ENCODE peak calls at places on chromosomes 2 and 18, in seven cellular contexts. One of them, this sample, is unnamed.

GRCh38 chr2:101114815-101115214 is 36.4 kb downstream of the TBC1D8 start:
- DNase-seq in HFF-Myc: no peak
- DNase-seq in GM23338: no peak
- DNase-seq in thyroid gland: no peak
- DNase-seq in endothelial cell: no peak
- DNase-seq in activated CD4-positive, alpha-beta T cell treated with anti-CD3 and anti-CD28 coated beads, Interleukin-2, amount 50 U/mL, for 4 hours: no peak
- DNase-seq in fibroblast of pulmonary artery: no peak
- DNase-seq in this sample: no peak

GRCh38 chr2:160289803-160290202 is 89.7 kb upstream of the ITGB6 start:
- DNase-seq in HFF-Myc: no peak
- DNase-seq in activated CD4-positive, alpha-beta T cell treated with anti-CD3 and anti-CD28 coated beads, Interleukin-2, amount 50 U/mL, for 4 hours: no peak
- DNase-seq in fibroblast of pulmonary artery: no peak
- DNase-seq in thyroid gland: no peak
- DNase-seq in endothelial cell: no peak
- DNase-seq in GM23338: no peak
- DNase-seq in this sample: no peak

GRCh38 chr2:121356058-121356640 is 71.1 kb upstream of the TFCP2L1 start:
- DNase-seq in fibroblast of pulmonary artery: peak; percentile 82
- DNase-seq in endothelial cell: peak; percentile 67
- DNase-seq in GM23338: peak; percentile 92
- DNase-seq in activated CD4-positive, alpha-beta T cell treated with anti-CD3 and anti-CD28 coated beads, Interleukin-2, amount 50 U/mL, for 4 hours: no peak
- DNase-seq in HFF-Myc: peak; percentile 56
- DNase-seq in thyroid gland: peak; percentile 60
- DNase-seq in this sample: peak; percentile 59

GRCh38 chr18:27004056-27004829 is 138.7 kb upstream of the AQP4 start:
- DNase-seq in GM23338: peak; percentile 28
- DNase-seq in thyroid gland: no peak
- DNase-seq in fibroblast of pulmonary artery: peak; percentile 24
- DNase-seq in endothelial cell: no peak
- DNase-seq in activated CD4-positive, alpha-beta T cell treated with anti-CD3 and anti-CD28 coated beads, Interleukin-2, amount 50 U/mL, for 4 hours: no peak
- DNase-seq in HFF-Myc: no peak
- DNase-seq in this sample: no peak

GRCh38 chr2:147904051-147904450 is 59.2 kb downstream of the ACVR2A start:
- DNase-seq in activated CD4-positive, alpha-beta T cell treated with anti-CD3 and anti-CD28 coated beads, Interleukin-2, amount 50 U/mL, for 4 hours: no peak
- DNase-seq in HFF-Myc: no peak
- DNase-seq in GM23338: no peak
- DNase-seq in fibroblast of pulmonary artery: no peak
- DNase-seq in thyroid gland: no peak
- DNase-seq in endothelial cell: no peak
- DNase-seq in this sample: no peak

GRCh38 chr2:241216211-241216761 is 27.8 kb downstream of the ANO7 start:
- DNase-seq in GM23338: peak; percentile 52
- DNase-seq in activated CD4-positive, alpha-beta T cell treated with anti-CD3 and anti-CD28 coated beads, Interleukin-2, amount 50 U/mL, for 4 hours: no peak
- DNase-seq in HFF-Myc: no peak
- DNase-seq in thyroid gland: no peak
- DNase-seq in fibroblast of pulmonary artery: no peak
- DNase-seq in endothelial cell: no peak
- DNase-seq in this sample: peak; percentile 48

GRCh38 chr2:202486351-202486750 is 110.2 kb downstream of the BMPR2 start:
- DNase-seq in GM23338: no peak
- DNase-seq in fibroblast of pulmonary artery: no peak
- DNase-seq in activated CD4-positive, alpha-beta T cell treated with anti-CD3 and anti-CD28 coated beads, Interleukin-2, amount 50 U/mL, for 4 hours: no peak
- DNase-seq in endothelial cell: no peak
- DNase-seq in thyroid gland: peak; percentile 70
- DNase-seq in HFF-Myc: no peak
- DNase-seq in this sample: no peak

GRCh38 chr2:23772684-23773083 is 154.2 kb downstream of the ATAD2B start:
- DNase-seq in thyroid gland: peak; percentile 6
- DNase-seq in GM23338: no peak
- DNase-seq in endothelial cell: no peak
- DNase-seq in fibroblast of pulmonary artery: no peak
- DNase-seq in HFF-Myc: no peak
- DNase-seq in activated CD4-positive, alpha-beta T cell treated with anti-CD3 and anti-CD28 coated beads, Interleukin-2, amount 50 U/mL, for 4 hours: no peak
- DNase-seq in this sample: no peak

GRCh38 chr2:143936758-143937562 is 583.0 kb downstream of the ZEB2 start:
- DNase-seq in fibroblast of pulmonary artery: peak; percentile 34
- DNase-seq in HFF-Myc: no peak
- DNase-seq in activated CD4-positive, alpha-beta T cell treated with anti-CD3 and anti-CD28 coated beads, Interleukin-2, amount 50 U/mL, for 4 hours: no peak
- DNase-seq in thyroid gland: peak; percentile 17
- DNase-seq in endothelial cell: peak; percentile 57
- DNase-seq in GM23338: peak; percentile 81
- DNase-seq in this sample: peak; percentile 67

GRCh38 chr2:98909381-98910211 is 26.4 kb downstream of the CRACDL start:
- DNase-seq in activated CD4-positive, alpha-beta T cell treated with anti-CD3 and anti-CD28 coated beads, Interleukin-2, amount 50 U/mL, for 4 hours: no peak
- DNase-seq in endothelial cell: peak; percentile 69
- DNase-seq in HFF-Myc: peak; percentile 14
- DNase-seq in fibroblast of pulmonary artery: peak; percentile 93
- DNase-seq in thyroid gland: peak; percentile 97
- DNase-seq in GM23338: peak; percentile 90
- DNase-seq in this sample: peak; percentile 77

GRCh38 chr2:122539311-122539710 is 783.9 kb downstream of the TSN start:
- DNase-seq in thyroid gland: no peak
- DNase-seq in GM23338: no peak
- DNase-seq in fibroblast of pulmonary artery: no peak
- DNase-seq in endothelial cell: no peak
- DNase-seq in activated CD4-positive, alpha-beta T cell treated with anti-CD3 and anti-CD28 coated beads, Interleukin-2, amount 50 U/mL, for 4 hours: no peak
- DNase-seq in HFF-Myc: no peak
- DNase-seq in this sample: no peak

GRCh38 chr2:104923665-104924064 is 69.8 kb downstream of the POU3F3 start:
- DNase-seq in activated CD4-positive, alpha-beta T cell treated with anti-CD3 and anti-CD28 coated beads, Interleukin-2, amount 50 U/mL, for 4 hours: no peak
- DNase-seq in thyroid gland: no peak
- DNase-seq in endothelial cell: no peak
- DNase-seq in HFF-Myc: no peak
- DNase-seq in GM23338: no peak
- DNase-seq in fibroblast of pulmonary artery: no peak
- DNase-seq in this sample: no peak

GRCh38 chr18:27778441-27778840 is 398.5 kb downstream of the CDH2 start:
- DNase-seq in GM23338: peak; percentile 52
- DNase-seq in HFF-Myc: no peak
- DNase-seq in fibroblast of pulmonary artery: peak; percentile 47
- DNase-seq in endothelial cell: no peak
- DNase-seq in thyroid gland: no peak
- DNase-seq in activated CD4-positive, alpha-beta T cell treated with anti-CD3 and anti-CD28 coated beads, Interleukin-2, amount 50 U/mL, for 4 hours: no peak
- DNase-seq in this sample: no peak

GRCh38 chr2:101474752-101475384 is at the start of gene RFX8:
- DNase-seq in HFF-Myc: peak; percentile 90
- DNase-seq in endothelial cell: no peak
- DNase-seq in activated CD4-positive, alpha-beta T cell treated with anti-CD3 and anti-CD28 coated beads, Interleukin-2, amount 50 U/mL, for 4 hours: peak; percentile 41
- DNase-seq in thyroid gland: no peak
- DNase-seq in fibroblast of pulmonary artery: peak; percentile 86
- DNase-seq in GM23338: peak; percentile 51
- DNase-seq in this sample: peak; percentile 23

GRCh38 chr2:190533175-190533967 is 1.2 kb downstream of the NEMP2 start:
- DNase-seq in thyroid gland: no peak
- DNase-seq in fibroblast of pulmonary artery: no peak
- DNase-seq in activated CD4-positive, alpha-beta T cell treated with anti-CD3 and anti-CD28 coated beads, Interleukin-2, amount 50 U/mL, for 4 hours: no peak
- DNase-seq in endothelial cell: no peak
- DNase-seq in GM23338: no peak
- DNase-seq in HFF-Myc: no peak
- DNase-seq in this sample: no peak

GRCh38 chr2:1940660-1941059 is 196.3 kb upstream of the PXDN start:
- DNase-seq in activated CD4-positive, alpha-beta T cell treated with anti-CD3 and anti-CD28 coated beads, Interleukin-2, amount 50 U/mL, for 4 hours: no peak
- DNase-seq in endothelial cell: no peak
- DNase-seq in fibroblast of pulmonary artery: no peak
- DNase-seq in GM23338: no peak
- DNase-seq in thyroid gland: peak; percentile 97
- DNase-seq in HFF-Myc: no peak
- DNase-seq in this sample: no peak

GRCh38 chr2:238286551-238286950 is 1.9 kb downstream of the PER2 start:
- DNase-seq in activated CD4-positive, alpha-beta T cell treated with anti-CD3 and anti-CD28 coated beads, Interleukin-2, amount 50 U/mL, for 4 hours: no peak
- DNase-seq in endothelial cell: no peak
- DNase-seq in fibroblast of pulmonary artery: peak; percentile 76
- DNase-seq in HFF-Myc: peak; percentile 51
- DNase-seq in GM23338: no peak
- DNase-seq in thyroid gland: peak; percentile 94
- DNase-seq in this sample: no peak

GRCh38 chr2:45928946-45929345 is 277.5 kb downstream of the PRKCE start:
- DNase-seq in fibroblast of pulmonary artery: no peak
- DNase-seq in GM23338: no peak
- DNase-seq in HFF-Myc: no peak
- DNase-seq in activated CD4-positive, alpha-beta T cell treated with anti-CD3 and anti-CD28 coated beads, Interleukin-2, amount 50 U/mL, for 4 hours: no peak
- DNase-seq in thyroid gland: no peak
- DNase-seq in endothelial cell: no peak
- DNase-seq in this sample: no peak

GRCh38 chr2:3348771-3349170 is 28.8 kb downstream of the EIPR1 start:
- DNase-seq in activated CD4-positive, alpha-beta T cell treated with anti-CD3 and anti-CD28 coated beads, Interleukin-2, amount 50 U/mL, for 4 hours: no peak
- DNase-seq in HFF-Myc: no peak
- DNase-seq in endothelial cell: no peak
- DNase-seq in fibroblast of pulmonary artery: no peak
- DNase-seq in GM23338: no peak
- DNase-seq in thyroid gland: peak; percentile 60
- DNase-seq in this sample: no peak

GRCh38 chr2:190781604-190782198 is 98.9 kb upstream of the GLS start:
- DNase-seq in GM23338: peak; percentile 77
- DNase-seq in thyroid gland: peak; percentile 58
- DNase-seq in endothelial cell: peak; percentile 61
- DNase-seq in fibroblast of pulmonary artery: peak; percentile 87
- DNase-seq in HFF-Myc: no peak
- DNase-seq in activated CD4-positive, alpha-beta T cell treated with anti-CD3 and anti-CD28 coated beads, Interleukin-2, amount 50 U/mL, for 4 hours: peak; percentile 41
- DNase-seq in this sample: peak; percentile 41

GRCh38 chr2:45004569-45005181 is 4.6 kb downstream of the SIX2 start:
- DNase-seq in HFF-Myc: no peak
- DNase-seq in endothelial cell: peak; percentile 46
- DNase-seq in fibroblast of pulmonary artery: peak; percentile 10
- DNase-seq in activated CD4-positive, alpha-beta T cell treated with anti-CD3 and anti-CD28 coated beads, Interleukin-2, amount 50 U/mL, for 4 hours: no peak
- DNase-seq in thyroid gland: no peak
- DNase-seq in GM23338: peak; percentile 74
- DNase-seq in this sample: peak; percentile 56

GRCh38 chr2:172437419-172438063 is 10.2 kb downstream of the ITGA6 start:
- DNase-seq in GM23338: no peak
- DNase-seq in fibroblast of pulmonary artery: no peak
- DNase-seq in thyroid gland: no peak
- DNase-seq in HFF-Myc: no peak
- DNase-seq in activated CD4-positive, alpha-beta T cell treated with anti-CD3 and anti-CD28 coated beads, Interleukin-2, amount 50 U/mL, for 4 hours: no peak
- DNase-seq in endothelial cell: no peak
- DNase-seq in this sample: no peak

GRCh38 chr2:67137699-67138098 is 259.4 kb upstream of the ETAA1 start:
- DNase-seq in thyroid gland: no peak
- DNase-seq in HFF-Myc: no peak
- DNase-seq in endothelial cell: no peak
- DNase-seq in GM23338: no peak
- DNase-seq in fibroblast of pulmonary artery: no peak
- DNase-seq in activated CD4-positive, alpha-beta T cell treated with anti-CD3 and anti-CD28 coated beads, Interleukin-2, amount 50 U/mL, for 4 hours: no peak
- DNase-seq in this sample: no peak

GRCh38 chr2:68018727-68019126 is 44.1 kb downstream of the C1D start:
- DNase-seq in HFF-Myc: no peak
- DNase-seq in thyroid gland: no peak
- DNase-seq in endothelial cell: no peak
- DNase-seq in GM23338: no peak
- DNase-seq in fibroblast of pulmonary artery: no peak
- DNase-seq in activated CD4-positive, alpha-beta T cell treated with anti-CD3 and anti-CD28 coated beads, Interleukin-2, amount 50 U/mL, for 4 hours: no peak
- DNase-seq in this sample: no peak

GRCh38 chr2:180012523-180012922 is 5.4 kb upstream of the CWC22 start:
- DNase-seq in endothelial cell: no peak
- DNase-seq in thyroid gland: no peak
- DNase-seq in HFF-Myc: no peak
- DNase-seq in activated CD4-positive, alpha-beta T cell treated with anti-CD3 and anti-CD28 coated beads, Interleukin-2, amount 50 U/mL, for 4 hours: no peak
- DNase-seq in fibroblast of pulmonary artery: peak; percentile 84
- DNase-seq in GM23338: no peak
- DNase-seq in this sample: no peak

GRCh38 chr18:32530947-32531651 is 60.4 kb upstream of the GAREM1 start:
- DNase-seq in activated CD4-positive, alpha-beta T cell treated with anti-CD3 and anti-CD28 coated beads, Interleukin-2, amount 50 U/mL, for 4 hours: no peak
- DNase-seq in endothelial cell: no peak
- DNase-seq in GM23338: no peak
- DNase-seq in fibroblast of pulmonary artery: peak; percentile 51
- DNase-seq in HFF-Myc: no peak
- DNase-seq in thyroid gland: no peak
- DNase-seq in this sample: no peak

GRCh38 chr18:23021625-23022024 is 88.5 kb downstream of the RBBP8 start:
- DNase-seq in activated CD4-positive, alpha-beta T cell treated with anti-CD3 and anti-CD28 coated beads, Interleukin-2, amount 50 U/mL, for 4 hours: no peak
- DNase-seq in fibroblast of pulmonary artery: no peak
- DNase-seq in HFF-Myc: no peak
- DNase-seq in thyroid gland: no peak
- DNase-seq in GM23338: no peak
- DNase-seq in endothelial cell: no peak
- DNase-seq in this sample: no peak

GRCh38 chr18:79123948-79124347 is 54.8 kb downstream of the ATP9B start:
- DNase-seq in activated CD4-positive, alpha-beta T cell treated with anti-CD3 and anti-CD28 coated beads, Interleukin-2, amount 50 U/mL, for 4 hours: no peak
- DNase-seq in endothelial cell: no peak
- DNase-seq in fibroblast of pulmonary artery: no peak
- DNase-seq in GM23338: no peak
- DNase-seq in HFF-Myc: no peak
- DNase-seq in thyroid gland: no peak
- DNase-seq in this sample: no peak

GRCh38 chr2:79660552-79660951 is 147.7 kb downstream of the CTNNA2 start:
- DNase-seq in activated CD4-positive, alpha-beta T cell treated with anti-CD3 and anti-CD28 coated beads, Interleukin-2, amount 50 U/mL, for 4 hours: no peak
- DNase-seq in endothelial cell: no peak
- DNase-seq in fibroblast of pulmonary artery: no peak
- DNase-seq in thyroid gland: no peak
- DNase-seq in HFF-Myc: no peak
- DNase-seq in GM23338: no peak
- DNase-seq in this sample: no peak

GRCh38 chr2:237475704-237476107 is 11.3 kb upstream of the MLPH start:
- DNase-seq in activated CD4-positive, alpha-beta T cell treated with anti-CD3 and anti-CD28 coated beads, Interleukin-2, amount 50 U/mL, for 4 hours: peak; percentile 44
- DNase-seq in HFF-Myc: no peak
- DNase-seq in GM23338: no peak
- DNase-seq in thyroid gland: peak; percentile 37
- DNase-seq in fibroblast of pulmonary artery: peak; percentile 70
- DNase-seq in endothelial cell: no peak
- DNase-seq in this sample: no peak

GRCh38 chr2:147355706-147356105 is 489.1 kb upstream of the ACVR2A start:
- DNase-seq in fibroblast of pulmonary artery: no peak
- DNase-seq in endothelial cell: no peak
- DNase-seq in thyroid gland: no peak
- DNase-seq in HFF-Myc: no peak
- DNase-seq in activated CD4-positive, alpha-beta T cell treated with anti-CD3 and anti-CD28 coated beads, Interleukin-2, amount 50 U/mL, for 4 hours: no peak
- DNase-seq in GM23338: peak; percentile 14
- DNase-seq in this sample: no peak

GRCh38 chr18:3170762-3171161 is 49.0 kb downstream of the MYOM1 start:
- DNase-seq in activated CD4-positive, alpha-beta T cell treated with anti-CD3 and anti-CD28 coated beads, Interleukin-2, amount 50 U/mL, for 4 hours: no peak
- DNase-seq in endothelial cell: no peak
- DNase-seq in thyroid gland: no peak
- DNase-seq in HFF-Myc: no peak
- DNase-seq in fibroblast of pulmonary artery: no peak
- DNase-seq in GM23338: no peak
- DNase-seq in this sample: no peak

This sample was measured in WTC11.